ENCODE peak calls at places on chromosomes 5 and 9, in five cellular contexts. W, M, F, H and A are unnamed samples.
A peak's percentile ranks its signal among the peaks of the same experiment; 100 is the strongest.

GRCh38 chr9:124535846-124536245 is 28.6 kb upstream of the NR5A1 start:
- DNase-seq in W (no peak), M (no peak), F (no peak), H (no peak), A (no peak)

GRCh38 chr9:121556580-121556979 is 56.9 kb upstream of the GGTA1 start:
- DNase-seq in W (no peak), M (no peak), F (no peak), H (peak; percentile 68), A (peak; percentile 78)

GRCh38 chr9:20945269-20945668 is 86.2 kb downstream of the HACD4 start:
- DNase-seq in W (no peak), M (no peak), F (no peak), H (no peak), A (no peak)

GRCh38 chr9:130948266-130948665 is 9.2 kb upstream of the FIBCD1 start:
- DNase-seq in W (no peak), M (no peak), F (no peak), H (no peak), A (no peak)

GRCh38 chr9:128276574-128277270 is 646 bp downstream of the SWI5 start:
- DNase-seq in W (no peak), M (no peak), F (peak; percentile 54), H (peak; percentile 10), A (no peak)

GRCh38 chr9:82101475-82101874 is 112.9 kb downstream of the SPATA31D1 start:
- DNase-seq in W (no peak), M (no peak), F (no peak), H (no peak), A (no peak)

GRCh38 chr9:94681508-94681907 is 42.2 kb upstream of the FBP1 start:
- DNase-seq in W (peak; percentile 17), M (peak; percentile 81), F (peak; percentile 67), H (peak; percentile 70), A (no peak)

GRCh38 chr5:161545701-161546462 is 643 bp downstream of the GABRB2 start:
- DNase-seq in W (no peak), M (no peak), F (no peak), H (no peak), A (no peak)

GRCh38 chr9:87516222-87516930 is 18.7 kb downstream of the DAPK1 start:
- DNase-seq in W (no peak), M (peak; percentile 84), F (peak; percentile 90), H (no peak), A (no peak)

GRCh38 chr9:102795532-102795931 is 199.6 kb upstream of the CYLC2 start:
- DNase-seq in W (no peak), M (no peak), F (no peak), H (no peak), A (no peak)

GRCh38 chr5:111299067-111299481 is 74.9 kb downstream of the CAMK4 start:
- DNase-seq in W (no peak), M (no peak), F (peak; percentile 2), H (no peak), A (no peak)

GRCh38 chr9:98191615-98192502 is 578 bp downstream of the CORO2A start:
- DNase-seq in W (no peak), M (peak; percentile 90), F (no peak), H (peak; percentile 49), A (peak; percentile 36)

GRCh38 chr5:68460147-68460760 is 244.7 kb downstream of the PIK3R1 start:
- DNase-seq in W (no peak), M (no peak), F (peak; percentile 76), H (peak; percentile 7), A (no peak)

GRCh38 chr5:135100431-135100830 is 66.4 kb upstream of the PITX1 start:
- DNase-seq in W (no peak), M (no peak), F (no peak), H (no peak), A (no peak)

GRCh38 chr5:57276353-57276752 is 102.5 kb downstream of the GPBP1 start:
- DNase-seq in W (no peak), M (no peak), F (no peak), H (no peak), A (no peak)

GRCh38 chr9:129164246-129164930 is 13.7 kb downstream of the IER5L start:
- DNase-seq in W (no peak), M (no peak), F (no peak), H (peak; percentile 63), A (no peak)

GRCh38 chr5:64506567-64507321 is 929 bp downstream of the RGS7BP start:
- DNase-seq in W (no peak), M (peak; percentile 72), F (no peak), H (no peak), A (no peak)

GRCh38 chr5:10421841-10422691 is 19.6 kb upstream of the ROPN1L start:
- DNase-seq in W (no peak), M (no peak), F (peak; percentile 82), H (no peak), A (no peak)

GRCh38 chr5:112643339-112643971 is 94.2 kb upstream of the APC start:
- DNase-seq in W (no peak), M (no peak), F (no peak), H (no peak), A (no peak)

GRCh38 chr9:3977388-3977787 is 322.5 kb downstream of the GLIS3 start:
- DNase-seq in W (no peak), M (no peak), F (no peak), H (no peak), A (no peak)

GRCh38 chr9:69204869-69205268 is 30.8 kb downstream of the TJP2 start:
- DNase-seq in W (no peak), M (no peak), F (no peak), H (no peak), A (no peak)

GRCh38 chr9:132647355-132647754 is 22.4 kb downstream of the DDX31 start:
- DNase-seq in W (no peak), M (no peak), F (no peak), H (no peak), A (no peak)

GRCh38 chr9:128723352-128723865 is 518 bp downstream of the ZDHHC12 start:
- DNase-seq in W (no peak), M (no peak), F (no peak), H (no peak), A (no peak)

GRCh38 chr5:160290751-160291150 is 21.6 kb downstream of the CCNJL start:
- DNase-seq in W (no peak), M (no peak), F (no peak), H (no peak), A (no peak)

GRCh38 chr5:112529525-112529924 is 110.4 kb upstream of the EPB41L4A start:
- DNase-seq in W (no peak), M (no peak), F (peak; percentile 46), H (no peak), A (no peak)

GRCh38 chr9:71858812-71859211 is 52.2 kb downstream of the ABHD17B start:
- DNase-seq in W (peak; percentile 36), M (no peak), F (no peak), H (no peak), A (no peak)

GRCh38 chr5:88880196-88880595 is 2.8 kb downstream of the MEF2C start:
- DNase-seq in W (no peak), M (no peak), F (no peak), H (no peak), A (no peak)

GRCh38 chr5:169753795-169754194 is 116.7 kb downstream of the DOCK2 start:
- DNase-seq in W (no peak), M (no peak), F (no peak), H (no peak), A (no peak)

GRCh38 chr5:33639478-33639877 is 198.7 kb downstream of the TARS1 start:
- DNase-seq in W (no peak), M (no peak), F (no peak), H (no peak), A (no peak)

GRCh38 chr5:146662229-146662628 is 146.2 kb upstream of the GPR151 start:
- DNase-seq in W (no peak), M (no peak), F (peak; percentile 51), H (no peak), A (no peak)

GRCh38 chr5:37641933-37642332 is 197.9 kb downstream of the GDNF start:
- DNase-seq in W (no peak), M (no peak), F (no peak), H (no peak), A (no peak)

DNA sequence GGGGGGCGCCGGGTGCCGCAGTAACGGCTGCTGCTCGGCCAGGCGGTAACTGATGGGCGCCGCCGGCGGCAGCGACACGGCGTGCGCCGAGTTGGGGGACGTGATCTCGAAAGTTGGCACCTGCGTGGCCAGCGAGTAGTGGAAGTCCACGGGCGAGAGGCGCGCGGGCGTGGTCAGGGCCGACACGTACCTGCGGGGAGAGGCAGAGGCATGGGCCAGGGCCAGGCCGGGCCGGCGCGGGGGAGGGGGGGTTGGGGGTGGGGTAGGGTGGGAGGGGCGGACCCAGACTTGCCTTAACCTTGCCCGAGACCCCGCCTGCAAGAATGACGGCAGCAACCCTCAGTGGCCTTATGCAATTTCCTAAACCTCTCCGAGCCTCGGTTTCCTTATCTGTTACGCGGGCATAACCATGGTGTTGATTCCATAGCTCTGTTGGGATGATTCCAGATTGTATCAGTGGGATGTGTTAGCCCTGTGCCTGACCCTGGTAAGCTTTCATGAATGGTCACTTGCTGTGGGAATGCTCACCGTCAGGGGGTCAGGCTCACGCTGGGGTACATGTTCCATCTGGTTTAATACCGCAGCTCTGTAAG is 53.0 kb downstream of the PSD2 start:
- DNase-seq in W (no peak), M (peak; percentile 89), F (peak; percentile 3), H (no peak), A (no peak)
- TF ChIP-seq POLR2A in W (no peak), M (no peak), F (no peak), H (no peak), A (no peak)

DNA sequence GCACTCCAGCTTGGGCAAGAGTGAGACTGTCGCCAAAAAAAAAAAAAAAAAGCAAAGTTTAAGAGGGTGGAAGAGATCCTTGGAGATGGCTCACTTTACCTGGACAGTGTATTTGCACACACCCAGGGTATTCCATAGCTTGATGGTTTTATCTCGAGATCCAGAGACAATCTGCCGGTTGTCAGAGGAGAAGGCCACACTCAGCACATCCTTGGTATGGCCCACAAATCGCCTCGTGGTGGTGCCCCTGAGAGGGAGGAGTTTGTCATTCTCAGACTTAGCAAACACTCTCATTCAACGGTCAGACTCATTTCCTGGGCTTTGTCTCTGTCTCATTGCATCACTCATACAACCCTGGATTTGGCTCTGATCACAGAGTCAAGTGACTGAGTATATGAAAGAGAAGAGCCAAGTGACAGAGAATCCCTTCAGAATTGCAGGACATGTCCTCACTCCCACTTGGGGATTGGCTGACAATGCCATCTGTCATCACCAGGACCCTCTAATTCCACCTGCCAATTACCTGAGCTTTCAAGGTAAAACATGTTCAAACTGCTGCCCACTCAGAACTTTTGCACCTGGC is 2.2 kb downstream of the RACK1 start:
- DNase-seq in W (no peak), M (no peak), F (peak; percentile 83), H (no peak), A (no peak)
- TF ChIP-seq POLR2AphosphoS5 in W (no peak), M (no peak), F (peak; percentile 73), H (no peak), A (no peak)

GRCh38 chr5:141637693-141638419 is 1.1 kb downstream of the RELL2 start:
- DNase-seq in W (no peak), M (peak; percentile 92), F (peak; percentile 63), H (peak; percentile 25), A (peak; percentile 64)
- TF ChIP-seq CTCF in W (peak; percentile 57), M (peak; percentile 30), F (peak; percentile 28), H (no peak), A (no peak)

GRCh38 chr5:61160497-61160896 is 1.8 kb downstream of the SMIM15 start:
- DNase-seq in W (no peak), M (no peak), F (no peak), H (no peak), A (no peak)

GRCh38 chr5:61163905-61164304 is 1.6 kb upstream of the SMIM15 start:
- DNase-seq in W (no peak), M (no peak), F (no peak), H (no peak), A (no peak)

GRCh38 chr5:61159841-61160240 is 2.4 kb downstream of the SMIM15 start:
- DNase-seq in W (no peak), M (no peak), F (no peak), H (no peak), A (no peak)

GRCh38 chr5:61162832-61163567 is 732 bp upstream of the SMIM15 start:
- DNase-seq in W (no peak), M (no peak), F (peak; percentile 21), H (peak; percentile 60), A (no peak)

GRCh38 chr5:61162010-61162831 is at the start of gene SMIM15:
- DNase-seq in W (peak; percentile 54), M (peak; percentile 96), F (peak; percentile 82), H (peak; percentile 89), A (peak; percentile 83)
- TF ChIP-seq POLR2A in W (peak; percentile 99), M (no peak), F (peak; percentile 61), H (peak; percentile 55), A (peak; percentile 38)